ENCODE peak calls at places on chromosomes 16 and 17, in five cellular contexts. A is globus pallidus; T is activated B cell treated with CpG ODN at 0.5 μM for 24 hours; C is stimulated activated CD8-positive, alpha-beta memory T cell treated with anti-CD3 and anti-CD28 coated beads, Interleukin-2, amount 100 ng/mL, for 1 hour; H is nephron progenitor cell. R is an unnamed sample.

GRCh38 chr17:61403846-61404701 is 4.4 kb downstream of the TBX2 start:
- DNase-seq in A (no peak), T (no peak), C (no peak), H (no peak), R (peak)

GRCh38 chr16:24848065-24848464 is 2.3 kb downstream of the SLC5A11 start:
- DNase-seq in A (no peak), T (no peak), C (no peak), H (no peak), R (no peak)

GRCh38 chr17:77495575-77495974 is 354.8 kb downstream of the SEC14L1 start:
- DNase-seq in A (no peak), T (peak), C (no peak), H (no peak), R (no peak)

GRCh38 chr16:76696876-76697275 is 419.7 kb downstream of the CNTNAP4 start:
- DNase-seq in A (no peak), T (no peak), C (no peak), H (no peak), R (no peak)

GRCh38 chr17:61219460-61219859 is 180.2 kb upstream of the TBX2 start:
- DNase-seq in A (no peak), T (no peak), C (no peak), H (no peak), R (no peak)

GRCh38 chr16:24728891-24729242 is 584 bp upstream of the TNRC6A start:
- DNase-seq in A (no peak), T (no peak), C (no peak), H (no peak), R (no peak)

GRCh38 chr17:45776896-45777295 is 7.2 kb upstream of the CRHR1 start:
- DNase-seq in A (no peak), T (no peak), C (no peak), H (no peak), R (no peak)

GRCh38 chr17:3974980-3975379 is 10.7 kb upstream of the ATP2A3 start:
- DNase-seq in A (no peak), T (no peak), C (no peak), H (no peak), R (no peak)

GRCh38 chr17:58786586-58787295 is 31.1 kb downstream of the PPM1E start:
- DNase-seq in A (peak), T (no peak), C (no peak), H (no peak), R (no peak)

GRCh38 chr16:64238576-64238975 is 883.3 kb downstream of the CDH11 start:
- DNase-seq in A (no peak), T (no peak), C (no peak), H (no peak), R (no peak)

GRCh38 chr16:3608069-3608468 is 3.3 kb downstream of the SLX4 start:
- DNase-seq in A (no peak), T (no peak), C (no peak), H (no peak), R (no peak)

GRCh38 chr17:21015564-21015963 is 27.2 kb downstream of the USP22 start:
- DNase-seq in A (no peak), T (no peak), C (no peak), H (no peak), R (peak)

GRCh38 chr17:73017653-73018052 is 74.8 kb downstream of the SLC39A11 start:
- DNase-seq in A (no peak), T (no peak), C (no peak), H (no peak), R (no peak)

GRCh38 chr17:72121164-72122001 is 563 bp downstream of the SOX9 start:
- DNase-seq in A (no peak), T (no peak), C (no peak), H (peak), R (no peak)

GRCh38 chr17:77440571-77440981 is 299.8 kb downstream of the SEC14L1 start:
- DNase-seq in A (no peak), T (peak), C (no peak), H (no peak), R (no peak)

GRCh38 chr17:78550464-78550863 is 26.7 kb downstream of the DNAH17 start:
- DNase-seq in A (no peak), T (no peak), C (no peak), H (no peak), R (no peak)

GRCh38 chr16:30395155-30395991 is at the start of gene ZNF48:
- DNase-seq in A (peak), T (peak), C (peak), H (peak), R (peak)

GRCh38 chr17:43456661-43457361 is 27.0 kb upstream of the DHX8 start:
- DNase-seq in A (no peak), T (no peak), C (no peak), H (no peak), R (no peak)

GRCh38 chr17:54864070-54864469 is 36.6 kb upstream of the TOM1L1 start:
- DNase-seq in A (no peak), T (no peak), C (no peak), H (no peak), R (no peak)

GRCh38 chr17:46154151-46154816 is 38.9 kb downstream of the KANSL1 start:
- DNase-seq in A (no peak), T (no peak), C (no peak), H (no peak), R (no peak)

GRCh38 chr17:80780381-80781187 is 211.1 kb upstream of the CHMP6 start:
- DNase-seq in A (no peak), T (no peak), C (no peak), H (no peak), R (peak)

GRCh38 chr16:81319221-81319912 is 4.6 kb downstream of the GAN start:
- DNase-seq in A (no peak), T (no peak), C (no peak), H (no peak), R (no peak)

GRCh38 chr17:80387071-80387470 is 27.9 kb upstream of the ENDOV start:
- DNase-seq in A (no peak), T (no peak), C (no peak), H (no peak), R (no peak)

GRCh38 chr16:72715267-72715666 is 332.7 kb downstream of the ZFHX3 start:
- DNase-seq in A (no peak), T (no peak), C (no peak), H (no peak), R (no peak)

GRCh38 chr17:36034127-36034526 is 16.4 kb upstream of the CCL23 start:
- DNase-seq in A (no peak), T (no peak), C (no peak), H (no peak), R (no peak)

GRCh38 chr16:2515180-2515803 is 1.5 kb downstream of the ATP6V0C start:
- DNase-seq in A (no peak), T (no peak), C (no peak), H (no peak), R (peak)

GRCh38 chr16:28538733-28539596 is at the start of gene NUPR1:
- DNase-seq in A (peak), T (no peak), C (no peak), H (no peak), R (no peak)

GRCh38 chr17:64067642-64068041 is 47.2 kb upstream of the ICAM2 start:
- DNase-seq in A (no peak), T (no peak), C (no peak), H (no peak), R (no peak)